ENCODE peak calls at places on chromosomes 7 and 10, in six cellular contexts. Y is IMR-90, C is neuronal stem cell, J is mesenchymal stem cell, H is trophoblast cell, P is H1. V is an unnamed sample.

GRCh38 chr10:9305018-9305655 is 1250.6 kb downstream of the GATA3 start:
- DNase-seq in Y (peak; percentile 19), C (peak; percentile 21), J (peak; percentile 39), H (no peak), P (no peak), V (no peak)

GRCh38 chr7:19060870-19061269 is 56.6 kb downstream of the TWIST1 start:
- DNase-seq in Y (peak; percentile 6), C (no peak), J (peak; percentile 6), H (no peak), P (no peak), V (no peak)

GRCh38 chr10:105742184-105742583 is 1101.1 kb downstream of the SORCS3 start:
- DNase-seq in Y (no peak), C (no peak), J (no peak), H (no peak), P (no peak), V (no peak)

GRCh38 chr10:34954142-34954541 is 136.0 kb downstream of the CUL2 start:
- DNase-seq in Y (no peak), C (no peak), J (no peak), H (peak; percentile 92), P (no peak), V (no peak)

GRCh38 chr10:87837445-87837844 is 19.4 kb upstream of the ATAD1 start:
- DNase-seq in Y (no peak), C (no peak), J (no peak), H (no peak), P (no peak), V (no peak)

GRCh38 chr10:88728107-88728763 is 22.2 kb downstream of the LIPK start:
- DNase-seq in Y (no peak), C (peak; percentile 20), J (no peak), H (peak; percentile 35), P (peak; percentile 93), V (peak; percentile 97)

GRCh38 chr10:61262486-61263261 is 190.5 kb downstream of the TMEM26 start:
- DNase-seq in Y (peak; percentile 86), C (no peak), J (peak; percentile 77), H (no peak), P (no peak), V (no peak)

GRCh38 chr10:95485445-95485844 is 75.7 kb downstream of the SORBS1 start:
- DNase-seq in Y (no peak), C (no peak), J (no peak), H (peak; percentile 44), P (no peak), V (no peak)

GRCh38 chr7:128791121-128791967 is 424 bp upstream of the CCDC136 start:
- DNase-seq in Y (peak; percentile 38), C (peak; percentile 75), J (peak; percentile 54), H (no peak), P (no peak), V (peak; percentile 79)

GRCh38 chr10:125795111-125795510 is 19.5 kb upstream of the MMP21 start:
- DNase-seq in Y (no peak), C (no peak), J (no peak), H (no peak), P (no peak), V (no peak)

GRCh38 chr7:18846765-18847215 is 270.6 kb downstream of the TWIST1 start:
- DNase-seq in Y (no peak), C (no peak), J (no peak), H (no peak), P (no peak), V (no peak)

GRCh38 chr7:73833251-73833919 is 2.6 kb downstream of the CLDN4 start:
- DNase-seq in Y (no peak), C (no peak), J (peak; percentile 32), H (peak; percentile 94), P (no peak), V (peak; percentile 78)

GRCh38 chr10:56116684-56117083 is 244.4 kb downstream of the ZWINT start:
- DNase-seq in Y (no peak), C (no peak), J (no peak), H (no peak), P (no peak), V (no peak)

GRCh38 chr10:119871881-119872609 is 598 bp downstream of the MCMBP start:
- DNase-seq in Y (peak; percentile 28), C (peak; percentile 11), J (peak; percentile 55), H (peak; percentile 46), P (no peak), V (peak; percentile 78)

GRCh38 chr7:3436746-3437145 is 135.7 kb downstream of the SDK1 start:
- DNase-seq in Y (peak; percentile 84), C (no peak), J (peak; percentile 59), H (no peak), P (no peak), V (no peak)

GRCh38 chr10:103244663-103245271 is 920 bp upstream of the RPEL1 start:
- DNase-seq in Y (peak; percentile 81), C (peak; percentile 80), J (peak; percentile 82), H (peak; percentile 60), P (peak; percentile 61), V (peak; percentile 85)

GRCh38 chr10:119263966-119264621 is 56.7 kb downstream of the GRK5 start:
- DNase-seq in Y (no peak), C (no peak), J (no peak), H (no peak), P (no peak), V (no peak)

GRCh38 chr7:158814637-158815036 is 14.7 kb downstream of the ESYT2 start:
- DNase-seq in Y (no peak), C (no peak), J (no peak), H (no peak), P (no peak), V (no peak)

GRCh38 chr7:158815046-158815445 is 14.3 kb downstream of the ESYT2 start:
- DNase-seq in Y (peak; percentile 37), C (no peak), J (peak; percentile 61), H (no peak), P (no peak), V (peak; percentile 50)

GRCh38 chr7:158816271-158816670 is 13.0 kb downstream of the ESYT2 start:
- DNase-seq in Y (no peak), C (no peak), J (peak; percentile 44), H (peak; percentile 84), P (no peak), V (no peak)

GRCh38 chr7:158816995-158817394 is 12.3 kb downstream of the ESYT2 start:
- DNase-seq in Y (no peak), C (no peak), J (no peak), H (peak; percentile 87), P (no peak), V (no peak)

DNA sequence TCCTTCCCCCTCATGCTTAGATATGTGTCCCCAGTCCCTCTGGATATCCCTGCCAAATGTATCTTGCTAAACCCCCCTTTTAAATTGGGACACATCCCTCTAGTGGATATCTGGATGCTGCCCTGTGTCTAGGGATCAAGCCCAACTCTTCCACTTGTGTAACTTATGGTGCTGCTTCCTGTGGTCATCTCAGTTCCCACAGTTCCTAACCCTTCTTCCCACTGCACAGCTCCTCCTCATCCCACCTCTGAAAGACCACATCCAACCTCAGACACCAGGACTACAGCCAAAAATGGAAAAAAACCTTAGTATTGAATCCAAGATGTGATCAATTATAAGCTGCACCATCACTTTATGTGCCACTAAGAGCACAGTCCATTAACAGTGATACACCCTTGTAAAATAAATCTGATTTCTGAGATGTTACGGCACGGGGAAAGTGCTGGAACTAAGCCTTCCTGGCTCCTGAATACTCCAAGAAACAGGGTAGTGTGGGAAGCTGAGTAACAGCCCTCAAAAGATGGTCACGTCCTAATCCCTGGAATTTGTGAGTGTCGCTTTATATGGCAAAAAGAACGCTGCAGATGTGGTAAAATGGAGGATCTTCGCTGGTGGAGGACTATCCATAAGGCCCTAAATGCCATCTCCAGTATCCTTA is 13.7 kb downstream of the ESYT2 start:
- DNase-seq in Y (no peak), C (no peak), J (peak; percentile 43), H (no peak), P (no peak), V (no peak)
- H3K27ac ChIP-seq in Y (no peak overlapping the region), C (no peak overlapping the region), J (peak overlapping the region; percentile 66), H (peak overlapping the region; percentile 82), P (no peak overlapping the region), V (no peak overlapping the region)

DNA sequence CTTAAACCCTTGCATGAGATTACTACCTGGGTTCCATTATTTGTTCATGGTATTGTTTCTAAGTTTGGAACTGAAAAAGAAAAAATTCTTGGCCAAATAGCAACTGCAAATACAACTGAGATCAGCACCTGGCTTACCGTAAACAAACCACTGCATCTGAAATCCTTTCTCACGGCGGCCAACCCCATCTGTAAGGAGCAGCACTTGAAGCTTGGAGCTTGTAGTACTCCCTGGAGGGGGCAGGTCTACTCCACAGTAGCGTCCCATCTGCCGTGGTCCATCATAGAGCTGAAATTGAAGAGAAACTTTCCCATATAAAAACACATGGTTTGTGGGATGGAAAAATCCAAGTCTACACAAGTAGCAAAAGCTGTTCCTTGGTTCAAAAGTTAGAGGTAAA is 109.9 kb downstream of the CUBN start:
- DNase-seq in Y (peak; percentile 27), C (no peak), J (peak; percentile 32), H (no peak), P (no peak), V (no peak)
- H2AK5ac ChIP-seq in Y (peak overlapping the region; percentile 63), C (no peak overlapping the region), J (peak overlapping the region; percentile 65), H (no peak overlapping the region), P (no peak overlapping the region), V (no peak overlapping the region)

DNA sequence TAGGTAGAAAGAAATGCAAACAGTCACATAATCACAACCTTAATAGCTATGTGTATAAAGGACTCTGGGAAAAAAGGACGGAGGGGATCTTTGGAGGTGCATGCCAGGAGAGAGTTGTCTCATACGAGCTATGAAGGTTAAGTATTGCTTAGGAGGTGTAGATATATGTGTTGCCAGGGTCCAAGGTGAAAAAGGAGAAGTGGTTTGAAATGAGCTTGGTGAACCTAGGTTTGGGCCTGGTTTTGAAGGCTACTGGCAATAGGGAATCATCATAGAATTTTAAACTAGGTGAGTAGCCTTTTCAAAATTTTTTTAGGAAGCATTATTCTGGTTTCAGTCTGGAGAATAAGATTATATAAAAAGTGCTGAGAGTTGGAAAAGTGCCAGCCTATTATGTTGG is 336.8 kb downstream of the AUTS2 start:
- DNase-seq in Y (no peak), C (no peak), J (no peak), H (no peak), P (no peak), V (no peak)
- H4K91ac ChIP-seq in Y (no peak overlapping the region), C (no peak overlapping the region), J (no peak overlapping the region), H (no peak overlapping the region), P (no peak overlapping the region), V (no peak overlapping the region)

GRCh38 chr7:151679868-151680534 is 160.3 kb upstream of the RHEB start:
- DNase-seq in Y (no peak), C (no peak), J (no peak), H (no peak), P (no peak), V (no peak)

GRCh38 chr7:151682831-151683614 is 163.3 kb upstream of the RHEB start:
- DNase-seq in Y (no peak), C (no peak), J (no peak), H (peak; percentile 95), P (no peak), V (no peak)

GRCh38 chr7:151679073-151679708 is 159.5 kb upstream of the RHEB start:
- DNase-seq in Y (no peak), C (no peak), J (no peak), H (no peak), P (no peak), V (no peak)

GRCh38 chr7:151681726-151682125 is 162.0 kb upstream of the RHEB start:
- DNase-seq in Y (no peak), C (no peak), J (no peak), H (no peak), P (no peak), V (no peak)

DNA sequence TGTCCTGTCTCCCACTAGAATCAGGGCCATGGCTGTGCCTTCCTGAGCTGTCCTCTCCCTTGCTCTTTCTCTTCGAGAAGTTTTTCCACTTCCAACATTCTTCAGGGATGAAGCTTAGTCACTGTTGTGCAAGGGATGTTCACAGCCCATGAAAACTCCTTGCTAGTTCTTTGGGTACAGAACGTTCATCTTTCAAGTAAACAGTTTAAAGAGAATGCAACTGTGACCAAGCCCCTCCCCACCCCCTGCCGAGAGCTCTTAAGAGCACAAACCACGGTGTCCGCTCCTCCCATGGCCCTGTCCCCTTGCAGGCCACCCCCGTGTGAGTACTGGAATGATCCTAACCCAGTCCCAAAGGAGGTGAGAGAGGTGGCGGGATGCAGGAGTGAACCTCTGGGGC is 161.1 kb upstream of the RHEB start:
- DNase-seq in Y (peak; percentile 74), C (no peak), J (peak; percentile 92), H (no peak), P (no peak), V (no peak)
- H3K27ac ChIP-seq in Y (peak overlapping the region; percentile 63), C (no peak overlapping the region), J (no peak overlapping the region), H (no peak overlapping the region), P (no peak overlapping the region), V (no peak overlapping the region)

V was measured in H9.